ENCODE peak calls at places on chromosomes 7 and 10, in eight cellular contexts. S, G, Y, Z, R, F, H and B are unnamed samples.

GRCh38 chr7:73683916-73684693 is 708 bp downstream of the BUD23 start:
- DNase-seq in S (no peak), G (no peak), Y (no peak), Z (no peak), R (no peak), F (no peak), H (peak; percentile 11), B (no peak)

GRCh38 chr10:114397651-114398145 is 6.6 kb downstream of the AFAP1L2 start:
- DNase-seq in S (no peak), G (no peak), Y (no peak), Z (no peak), R (peak; percentile 29), F (peak; percentile 44), H (no peak), B (no peak)

GRCh38 chr10:104450954-104451353 is 97.3 kb downstream of the CFAP58 start:
- DNase-seq in S (no peak), G (no peak), Y (no peak), Z (no peak), R (no peak), F (no peak), H (no peak), B (no peak)

GRCh38 chr7:129952164-129952652 is 552 bp downstream of the UBE2H start:
- DNase-seq in S (peak; percentile 58), G (no peak), Y (peak; percentile 30), Z (peak; percentile 44), R (no peak), F (peak; percentile 42), H (no peak), B (no peak)

GRCh38 chr7:135414850-135415439 is 95.0 kb downstream of the CNOT4 start:
- DNase-seq in S (no peak), G (peak; percentile 61), Y (peak; percentile 12), Z (peak; percentile 63), R (peak; percentile 10), F (no peak), H (peak; percentile 50), B (no peak)

GRCh38 chr10:11551104-11551503 is 60.3 kb downstream of the USP6NL start:
- DNase-seq in S (no peak), G (no peak), Y (no peak), Z (no peak), R (no peak), F (no peak), H (no peak), B (no peak)

GRCh38 chr7:85602196-85602595 is 415.3 kb upstream of the SEMA3D start:
- DNase-seq in S (no peak), G (no peak), Y (no peak), Z (no peak), R (no peak), F (no peak), H (peak; percentile 57), B (no peak)

GRCh38 chr7:41754046-41754445 is 51.2 kb upstream of the INHBA start:
- DNase-seq in S (no peak), G (no peak), Y (no peak), Z (no peak), R (no peak), F (no peak), H (no peak), B (no peak)

GRCh38 chr10:33253411-33253810 is 81.1 kb downstream of the NRP1 start:
- DNase-seq in S (no peak), G (no peak), Y (no peak), Z (no peak), R (no peak), F (no peak), H (no peak), B (no peak)

GRCh38 chr10:82251222-82251977 is 376.4 kb downstream of the NRG3 start:
- DNase-seq in S (no peak), G (peak; percentile 25), Y (no peak), Z (peak; percentile 59), R (no peak), F (no peak), H (no peak), B (no peak)